ENCODE peak calls at places on chromosomes 6 and 20, in five cellular contexts. I is heart left ventricle, E is AG04449, A is cardiac muscle cell, F is right atrium auricular region. V is an unnamed sample.

GRCh38 chr20:2812189-2812588 is 2.6 kb upstream of the C20orf141 start:
- DNase-seq in I (no peak), E (no peak), A (no peak), F (no peak), V (no peak)

GRCh38 chr6:168342626-168343025 is 23.0 kb upstream of the DACT2 start:
- DNase-seq in I (no peak), E (no peak), A (no peak), F (no peak), V (no peak)

GRCh38 chr6:44423306-44423705 is 35.8 kb downstream of the CDC5L start:
- DNase-seq in I (no peak), E (no peak), A (no peak), F (no peak), V (no peak)

GRCh38 chr6:81892911-81893310 is 140.4 kb upstream of the TENT5A start:
- DNase-seq in I (no peak), E (no peak), A (no peak), F (no peak), V (no peak)

GRCh38 chr6:92906385-92906784 is 513.0 kb downstream of the EPHA7 start:
- DNase-seq in I (no peak), E (no peak), A (no peak), F (no peak), V (no peak)

GRCh38 chr20:4950437-4950836 is 50.9 kb downstream of the SLC23A2 start:
- DNase-seq in I (no peak), E (no peak), A (no peak), F (no peak), V (no peak)

GRCh38 chr20:24102749-24103148 is 114.2 kb upstream of the GGTLC1 start:
- DNase-seq in I (no peak), E (no peak), A (no peak), F (no peak), V (no peak)

GRCh38 chr6:3911130-3911529 is 62.0 kb downstream of the FAM50B start:
- DNase-seq in I (no peak), E (no peak), A (no peak), F (no peak), V (no peak)

GRCh38 chr6:139446104-139446715 is 71.8 kb upstream of the CITED2 start:
- DNase-seq in I (no peak), E (no peak), A (no peak), F (no peak), V (no peak)

GRCh38 chr6:13101985-13102384 is 226.4 kb downstream of the TBC1D7 start:
- DNase-seq in I (no peak), E (no peak), A (no peak), F (no peak), V (no peak)

GRCh38 chr6:106631356-106631755 is 2.0 kb downstream of the QRSL1 start:
- DNase-seq in I (no peak), E (no peak), A (no peak), F (no peak), V (peak)

GRCh38 chr6:5279891-5280338 is 18.6 kb downstream of the FARS2 start:
- DNase-seq in I (no peak), E (no peak), A (no peak), F (no peak), V (peak)

GRCh38 chr6:150366118-150366778 is 2.6 kb upstream of the IYD start:
- DNase-seq in I (no peak), E (no peak), A (no peak), F (no peak), V (no peak)

GRCh38 chr20:23873370-23874015 is 6.1 kb downstream of the CST5 start:
- DNase-seq in I (no peak), E (no peak), A (no peak), F (no peak), V (no peak)

GRCh38 chr20:32034581-32035397 is 17.3 kb upstream of the HCK start:
- DNase-seq in I (no peak), E (no peak), A (no peak), F (peak), V (no peak)

GRCh38 chr20:62616728-62617621 is 25.3 kb upstream of the SLCO4A1 start:
- DNase-seq in I (peak), E (no peak), A (peak), F (no peak), V (peak)

GRCh38 chr20:18031050-18031449 is 26.7 kb downstream of the OVOL2 start:
- DNase-seq in I (no peak), E (no peak), A (no peak), F (no peak), V (no peak)

GRCh38 chr6:112235956-112236355 is 18.4 kb downstream of the LAMA4 start:
- DNase-seq in I (no peak), E (no peak), A (no peak), F (no peak), V (peak)

GRCh38 chr20:20930500-20930899 is 175.7 kb downstream of the LINC00237 start:
- DNase-seq in I (no peak), E (no peak), A (no peak), F (no peak), V (no peak)

GRCh38 chr20:50379049-50379990 is 130.9 kb upstream of the PTPN1 start:
- DNase-seq in I (peak), E (peak), A (no peak), F (peak), V (peak)

GRCh38 chr20:60010689-60011417 is 52.6 kb downstream of the CDH26 start:
- DNase-seq in I (no peak), E (no peak), A (no peak), F (no peak), V (no peak)

GRCh38 chr6:156280131-156280530 is 497.0 kb upstream of the ARID1B start:
- DNase-seq in I (no peak), E (no peak), A (no peak), F (no peak), V (no peak)

GRCh38 chr6:166494101-166494441 is 92.4 kb downstream of the RAMACL start:
- DNase-seq in I (no peak), E (no peak), A (no peak), F (no peak), V (no peak)

GRCh38 chr6:93036835-93037234 is 382.5 kb downstream of the EPHA7 start:
- DNase-seq in I (no peak), E (no peak), A (peak), F (no peak), V (peak)

GRCh38 chr20:38203337-38204003 is 38.4 kb upstream of the TGM2 start:
- DNase-seq in I (no peak), E (no peak), A (no peak), F (no peak), V (no peak)

GRCh38 chr6:139542351-139542750 is 167.9 kb upstream of the CITED2 start:
- DNase-seq in I (no peak), E (no peak), A (no peak), F (no peak), V (no peak)

GRCh38 chr6:116925088-116925794 is 48.2 kb downstream of the RFX6 start:
- DNase-seq in I (no peak), E (no peak), A (no peak), F (no peak), V (no peak)

GRCh38 chr20:19735446-19735845 is 22.6 kb upstream of the RIN2 start:
- DNase-seq in I (peak), E (no peak), A (no peak), F (peak), V (peak)

GRCh38 chr20:60202046-60202445 is 243.8 kb downstream of the CDH26 start:
- DNase-seq in I (no peak), E (no peak), A (no peak), F (no peak), V (no peak)

GRCh38 chr20:44549123-44549522 is 27.3 kb upstream of the SERINC3 start:
- DNase-seq in I (no peak), E (no peak), A (no peak), F (no peak), V (peak)

GRCh38 chr20:14879020-14879697 is 541.7 kb upstream of the FLRT3 start:
- DNase-seq in I (no peak), E (peak), A (no peak), F (no peak), V (peak)

GRCh38 chr6:9540534-9541126 is 874.2 kb downstream of the TFAP2A start:
- DNase-seq in I (no peak), E (no peak), A (peak), F (no peak), V (peak)

GRCh38 chr6:79734374-79734773 is 103.2 kb downstream of the SH3BGRL2 start:
- DNase-seq in I (no peak), E (no peak), A (no peak), F (no peak), V (no peak)

GRCh38 chr6:14275493-14275851 is 157.9 kb downstream of the CD83 start:
- DNase-seq in I (peak), E (no peak), A (no peak), F (no peak), V (peak)

GRCh38 chr6:157440162-157440561 is 59.2 kb downstream of the ZDHHC14 start:
- DNase-seq in I (no peak), E (no peak), A (no peak), F (no peak), V (no peak)

GRCh38 chr6:153553627-153554026 is 422.5 kb upstream of the RGS17 start:
- DNase-seq in I (no peak), E (no peak), A (peak), F (no peak), V (no peak)

GRCh38 chr6:36414481-36414880 is 27.0 kb upstream of the ETV7 start:
- DNase-seq in I (no peak), E (no peak), A (no peak), F (no peak), V (peak)

GRCh38 chr6:136114661-136115060 is 135.4 kb downstream of the MTFR2 start:
- DNase-seq in I (no peak), E (no peak), A (no peak), F (no peak), V (no peak)

GRCh38 chr6:37784585-37784967 is 35.0 kb upstream of the ZFAND3 start:
- DNase-seq in I (no peak), E (no peak), A (no peak), F (no peak), V (no peak)

GRCh38 chr6:37785688-37786270 is 33.7 kb upstream of the ZFAND3 start:
- DNase-seq in I (no peak), E (no peak), A (no peak), F (no peak), V (no peak)

GRCh38 chr6:37783025-37783825 is 36.3 kb upstream of the ZFAND3 start:
- DNase-seq in I (peak), E (no peak), A (no peak), F (no peak), V (peak)

GRCh38 chr6:37785002-37785687 is 34.4 kb upstream of the ZFAND3 start:
- DNase-seq in I (no peak), E (no peak), A (no peak), F (no peak), V (no peak)

GRCh38 chr6:37783831-37784584 is 35.5 kb upstream of the ZFAND3 start:
- DNase-seq in I (no peak), E (no peak), A (peak), F (peak), V (no peak)
- TF ChIP-seq CTCF in I (no peak), E (no peak), A (peak), F (no peak), V (no peak)

DNA sequence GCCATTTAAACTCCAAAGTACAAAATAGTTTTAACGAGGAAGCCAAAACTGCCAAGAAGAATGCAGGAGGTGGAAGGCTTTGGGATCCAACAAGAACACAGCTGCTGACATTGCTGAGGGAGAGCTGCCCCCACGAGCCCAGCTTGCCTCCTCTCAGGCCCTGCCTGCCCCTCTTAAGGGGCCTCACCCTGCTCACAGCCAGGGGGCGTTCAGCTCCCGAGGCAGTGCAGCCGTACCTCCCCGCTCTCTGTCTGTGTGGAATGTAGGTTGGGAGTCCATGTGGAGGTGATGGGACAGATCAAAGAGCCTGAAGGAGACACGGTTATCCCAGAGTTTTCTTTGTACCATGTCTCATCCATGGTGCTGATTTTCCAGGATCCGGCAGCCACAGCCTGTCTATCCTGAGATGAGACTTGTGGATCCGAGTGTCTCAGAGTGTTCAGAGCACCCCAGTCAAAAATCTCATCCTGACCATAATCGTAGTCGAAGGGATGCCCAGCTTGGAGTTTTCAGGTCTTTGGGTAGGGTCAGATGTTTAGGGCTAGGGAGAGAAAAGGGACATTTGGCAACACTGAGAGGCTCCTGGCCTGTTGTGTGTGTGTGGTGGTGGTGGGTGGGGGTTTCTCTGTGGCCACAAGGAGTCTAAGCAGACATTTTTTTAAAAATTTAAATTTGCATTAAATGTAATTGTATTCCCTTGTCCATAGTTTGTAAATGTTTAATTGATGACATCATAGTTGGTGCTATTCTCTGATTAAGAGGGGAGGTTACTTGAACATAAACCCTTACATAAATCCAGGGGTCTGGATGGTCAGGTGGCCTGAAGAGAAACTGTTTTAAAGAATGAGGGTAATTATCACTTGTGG is 111.4 kb upstream of the CLDN20 start:
- DNase-seq in I (no peak), E (no peak), A (no peak), F (no peak), V (no peak)
- TF ChIP-seq CTCF in I (no peak), E (peak), A (peak), F (no peak), V (no peak)

GRCh38 chr6:41122373-41122772 is 31.8 kb downstream of the TREML1 start:
- DNase-seq in I (no peak), E (peak), A (no peak), F (no peak), V (peak)

GRCh38 chr6:41119508-41119907 is 34.6 kb downstream of the TREML1 start:
- DNase-seq in I (no peak), E (no peak), A (no peak), F (no peak), V (no peak)

GRCh38 chr6:41120058-41120457 is 34.1 kb downstream of the TREML1 start:
- DNase-seq in I (no peak), E (no peak), A (no peak), F (no peak), V (no peak)

GRCh38 chr6:41122918-41123317 is 31.2 kb downstream of the TREML1 start:
- DNase-seq in I (no peak), E (no peak), A (peak), F (no peak), V (no peak)

DNA sequence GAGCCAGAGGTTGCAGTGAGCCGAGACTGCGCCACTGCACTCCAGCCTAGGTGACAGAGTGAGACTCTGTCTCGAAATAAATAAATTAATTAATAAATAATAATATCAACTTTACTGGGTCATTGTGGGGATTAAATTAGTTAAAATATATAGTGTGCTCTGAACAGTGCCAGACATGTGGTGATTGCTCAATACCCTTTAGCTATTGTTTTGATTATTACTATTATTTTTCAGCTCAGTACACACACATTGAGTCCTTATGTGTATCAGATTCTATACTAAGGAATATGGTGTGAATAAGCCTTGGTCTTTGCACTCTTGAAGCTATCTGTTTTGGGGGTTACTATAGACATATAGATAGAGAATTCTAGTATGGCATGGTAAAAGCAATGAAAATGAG is 28.9 kb downstream of the TREML1 start:
- DNase-seq in I (no peak), E (no peak), A (no peak), F (no peak), V (no peak)
- TF ChIP-seq CTCF in I (no peak), E (no peak), A (no peak), F (no peak), V (no peak)

GRCh38 chr6:2491137-2491536 is 245.7 kb upstream of the GMDS start:
- DNase-seq in I (no peak), E (no peak), A (no peak), F (no peak), V (no peak)
- TF ChIP-seq CTCF in I (no peak), E (no peak), A (no peak), F (no peak), V (no peak)

GRCh38 chr6:42197574-42198362 is 3.0 kb upstream of the GUCA1B start:
- DNase-seq in I (no peak), E (peak), A (no peak), F (no peak), V (peak)
- TF ChIP-seq CTCF in I (no peak), E (no peak), A (peak), F (no peak), V (peak)

GRCh38 chr20:49346682-49347081 is 68.8 kb upstream of the ZNFX1 start:
- DNase-seq in I (no peak), E (no peak), A (no peak), F (no peak), V (no peak)
- TF ChIP-seq CTCF in I (no peak), E (no peak), A (no peak), F (no peak), V (no peak)